ENCODE peak calls at places on chromosomes 4 and X, in nine cellular contexts. R is T-helper 1 cell, F is NCI-H1105 treated with DMSO at 0.1 percent for 48 hours, Q is HS-27A, P is NCI-H460, K is HS-5, V is anterior cingulate cortex, W is brain pericyte, B is G401. Z is an unnamed sample.

GRCh38 chr4:10115657-10116624 is 658 bp downstream of the WDR1 start:
- DNase-seq in V (no peak), B (peak), K (no peak), P (peak), R (peak), F (peak), Q (no peak), W (no peak), Z (no peak)

GRCh38 chr4:38865445-38865844 is 2.2 kb upstream of the FAM114A1 start:
- DNase-seq in R (no peak), V (no peak), Q (no peak), B (no peak), W (no peak), K (no peak), F (no peak), P (no peak), Z (no peak)

GRCh38 chr4:188707036-188707435 is 567.8 kb downstream of the TRIML1 start:
- DNase-seq in V (no peak), P (no peak), K (no peak), B (no peak), Q (no peak), F (no peak), W (no peak), R (no peak), Z (no peak)

GRCh38 chr4:66097271-66097670 is 427.0 kb upstream of the EPHA5 start:
- DNase-seq in K (no peak), V (no peak), F (no peak), W (no peak), B (no peak), P (no peak), R (no peak), Q (no peak), Z (no peak)

GRCh38 chrX:104420907-104421306 is 145.1 kb upstream of the IL1RAPL2 start:
- DNase-seq in P (no peak), W (no peak), K (no peak), R (no peak), Q (no peak), B (no peak), V (no peak), F (no peak), Z (no peak)

GRCh38 chr4:13887010-13887409 is 259.5 kb upstream of the BOD1L1 start:
- DNase-seq in B (no peak), K (no peak), P (no peak), F (no peak), W (no peak), Q (no peak), R (no peak), V (no peak), Z (no peak)

GRCh38 chr4:48237996-48238645 is 31.5 kb downstream of the TEC start:
- DNase-seq in Q (no peak), F (no peak), R (no peak), B (no peak), P (peak), W (no peak), K (no peak), V (no peak), Z (no peak)

GRCh38 chrX:37332987-37333658 is 16.0 kb upstream of the PRRG1 start:
- DNase-seq in F (no peak), V (no peak), Q (no peak), K (no peak), B (no peak), P (no peak), W (no peak), R (no peak), Z (no peak)

GRCh38 chrX:9781941-9782340 is 4.3 kb upstream of the SHROOM2 start:
- DNase-seq in R (no peak), Q (no peak), V (no peak), F (no peak), B (no peak), P (no peak), K (no peak), W (no peak), Z (no peak)

GRCh38 chrX:11770320-11770719 is 12.3 kb downstream of the MSL3 start:
- DNase-seq in K (no peak), V (no peak), P (peak), B (peak), F (peak), R (peak), Q (no peak), W (no peak), Z (no peak)

GRCh38 chr4:10055871-10056270 is 34.6 kb upstream of the SLC2A9 start:
- DNase-seq in V (no peak), P (no peak), K (no peak), Q (no peak), W (no peak), R (no peak), B (no peak), F (no peak), Z (no peak)

GRCh38 chr4:4457803-4458550 is 71.1 kb downstream of the NSG1 start:
- DNase-seq in P (no peak), K (no peak), F (no peak), Q (no peak), V (no peak), R (no peak), B (no peak), W (no peak), Z (peak)